ENCODE peak calls at places on chromosome 14, in ten cellular contexts. R is C1 segment of cervical spinal cord; K is AG09309; B is HuH-7.5; J is AG08395; C is globus pallidus; O is NCI-H748 treated with DMSO at 0.1 percent for 48 hours; I is central memory CD4-positive, alpha-beta T cell; P is right lobe of liver; X is HepG2. N is an unnamed sample.

GRCh38 chr14:94673781-94674231 is 61.6 kb downstream of the SERPINA3 start:
- DNase-seq in O (no peak), I (no peak), C (no peak), K (no peak), B (no peak), R (no peak), X (no peak), J (no peak), P (no peak), N (no peak)

GRCh38 chr14:68143341-68143807 is 323.8 kb downstream of the RAD51B start:
- DNase-seq in P (peak; percentile 30), C (peak; percentile 45), R (peak; percentile 13), I (no peak), O (no peak), B (no peak), K (no peak), J (peak; percentile 49), X (no peak), N (no peak)

GRCh38 chr14:23640524-23641141 is 4.5 kb downstream of the DHRS2 start:
- DNase-seq in O (no peak), X (peak; percentile 54), P (no peak), K (peak; percentile 74), J (peak; percentile 63), C (peak; percentile 8), R (no peak), I (no peak), B (no peak), N (no peak)

GRCh38 chr14:23160924-23161522 is 22.4 kb downstream of the SLC7A8 start:
- DNase-seq in B (no peak), X (no peak), C (no peak), P (peak; percentile 46), R (peak; percentile 24), J (peak; percentile 79), I (no peak), O (no peak), K (peak; percentile 62), N (no peak)

GRCh38 chr14:67644428-67644827 is 24.7 kb downstream of the ARG2 start:
- DNase-seq in K (no peak), I (no peak), R (no peak), X (no peak), B (no peak), C (no peak), P (no peak), O (no peak), J (no peak), N (no peak)

GRCh38 chr14:98871796-98872195 is 400.2 kb downstream of the BCL11B start:
- DNase-seq in P (no peak), K (no peak), I (no peak), B (no peak), C (no peak), J (peak; percentile 71), R (no peak), O (no peak), X (no peak), N (no peak)

GRCh38 chr14:65282909-65283253 is 129.6 kb upstream of the FUT8 start:
- DNase-seq in I (no peak), X (no peak), C (no peak), R (no peak), K (no peak), J (no peak), B (no peak), P (no peak), O (no peak), N (no peak)

GRCh38 chr14:43503508-43503907 is 1003.6 kb downstream of the FSCB start:
- DNase-seq in O (peak; percentile 20), B (no peak), C (no peak), I (no peak), J (no peak), K (no peak), R (no peak), X (peak; percentile 17), P (no peak), N (no peak)

GRCh38 chr14:49975799-49976198 is 82.9 kb downstream of the ARF6 start:
- DNase-seq in B (no peak), R (no peak), P (no peak), X (no peak), O (no peak), K (no peak), I (no peak), C (no peak), J (no peak), N (no peak)

GRCh38 chr14:88553886-88554457 is 835 bp downstream of the PTPN21 start:
- DNase-seq in I (no peak), X (no peak), R (no peak), J (no peak), P (no peak), K (no peak), C (peak; percentile 40), O (peak; percentile 52), B (no peak), N (no peak)

GRCh38 chr14:60922050-60922449 is 58.8 kb downstream of the TRMT5 start:
- DNase-seq in P (no peak), K (no peak), O (no peak), I (no peak), R (no peak), X (no peak), J (no peak), B (no peak), C (no peak), N (no peak)

GRCh38 chr14:51369814-51370213 is 129.8 kb downstream of the TMX1 start:
- DNase-seq in X (no peak), B (peak; percentile 10), J (no peak), I (no peak), R (no peak), O (no peak), C (no peak), K (no peak), P (peak; percentile 19), N (no peak)

GRCh38 chr14:96911499-96912130 is 114.4 kb downstream of the VRK1 start:
- DNase-seq in P (no peak), B (no peak), R (no peak), X (no peak), I (no peak), C (no peak), J (no peak), K (no peak), O (no peak), N (peak; percentile 16)

GRCh38 chr14:65860956-65861631 is 448.6 kb downstream of the FUT8 start:
- DNase-seq in X (no peak), C (no peak), P (no peak), K (no peak), I (peak; percentile 36), R (no peak), O (no peak), J (no peak), B (no peak), N (peak; percentile 64)

GRCh38 chr14:95667251-95667693 is 19.0 kb upstream of the TCL1B start:
- DNase-seq in C (no peak), B (no peak), X (no peak), I (no peak), J (no peak), K (no peak), O (no peak), P (no peak), R (no peak), N (no peak)

GRCh38 chr14:74663884-74664283 is 49.0 kb downstream of the AREL1 start:
- DNase-seq in B (no peak), C (no peak), R (no peak), J (no peak), O (no peak), X (no peak), K (no peak), I (no peak), P (no peak), N (no peak)

GRCh38 chr14:23719225-23719985 is 83.2 kb downstream of the DHRS2 start:
- DNase-seq in X (no peak), K (no peak), B (no peak), P (no peak), O (no peak), J (no peak), C (no peak), R (no peak), I (no peak), N (no peak)

GRCh38 chr14:89660183-89660582 is 243.2 kb upstream of the FOXN3 start:
- DNase-seq in B (no peak), O (no peak), J (peak; percentile 65), X (no peak), I (no peak), K (no peak), R (no peak), P (no peak), C (no peak), N (no peak)

GRCh38 chr14:75861161-75861621 is 120.6 kb downstream of the TGFB3 start:
- DNase-seq in X (peak; percentile 80), O (no peak), J (peak; percentile 38), K (peak; percentile 65), I (no peak), R (no peak), B (no peak), P (no peak), C (no peak), N (no peak)

GRCh38 chr14:76617440-76617839 is 143.8 kb upstream of the VASH1 start:
- DNase-seq in P (no peak), B (no peak), X (no peak), O (no peak), R (no peak), I (no peak), K (no peak), C (no peak), J (no peak), N (no peak)

GRCh38 chr14:61337893-61338292 is 16.5 kb downstream of the PRKCH start:
- DNase-seq in R (no peak), X (no peak), O (no peak), B (no peak), J (no peak), C (no peak), P (no peak), K (no peak), I (peak; percentile 92), N (peak; percentile 55)

GRCh38 chr14:68843471-68844209 is 50.8 kb upstream of the ZFP36L1 start:
- DNase-seq in P (peak; percentile 75), O (peak; percentile 51), J (peak; percentile 85), X (no peak), R (peak; percentile 28), C (peak; percentile 40), K (no peak), I (peak; percentile 55), B (peak; percentile 39), N (peak; percentile 63)

GRCh38 chr14:60865378-60866127 is 115.3 kb downstream of the TRMT5 start:
- DNase-seq in J (no peak), X (no peak), P (no peak), I (no peak), C (no peak), B (no peak), K (no peak), R (no peak), O (no peak), N (no peak)

GRCh38 chr14:106883218-106883692 is 1356.9 kb downstream of the TMEM121 start:
- DNase-seq in R (no peak), C (no peak), X (peak; percentile 39), I (no peak), P (peak; percentile 30), O (no peak), B (no peak), J (no peak), K (no peak), N (peak; percentile 27)

GRCh38 chr14:50533314-50533705 is 941 bp upstream of the MAP4K5 start:
- DNase-seq in B (no peak), C (no peak), R (no peak), P (no peak), I (no peak), O (no peak), X (no peak), K (no peak), J (no peak), N (peak; percentile 9)

GRCh38 chr14:74952697-74953484 is 2.5 kb downstream of the PGF start:
- DNase-seq in I (no peak), B (no peak), K (no peak), R (no peak), X (no peak), C (no peak), J (no peak), O (no peak), P (no peak), N (no peak)

GRCh38 chr14:48622980-48623379 is 947.6 kb upstream of the MDGA2 start:
- DNase-seq in O (no peak), X (no peak), P (no peak), C (no peak), R (no peak), I (no peak), B (no peak), J (no peak), K (no peak), N (no peak)

GRCh38 chr14:65100905-65101541 is 1.3 kb downstream of the MAX start:
- DNase-seq in K (no peak), R (no peak), O (no peak), I (peak; percentile 9), X (no peak), B (no peak), P (no peak), C (no peak), J (no peak), N (peak; percentile 13)